ENCODE peak calls at places on chromosomes 3 and 15, in four cellular contexts. N is AG04450, V is Right ventricle myocardium superior, A is tibial artery. L is an unnamed sample.

GRCh38 chr15:48963524-48964113 is at the start of gene SHC4:
- DNase-seq in N (no peak), V (peak; percentile 75), A (peak; percentile 65), L (peak; percentile 69)

GRCh38 chr3:184234224-184234623 is 4.8 kb downstream of the VWA5B2 start:
- DNase-seq in N (peak; percentile 38), V (no peak), A (no peak), L (no peak)

GRCh38 chr3:71721721-71722157 is 3.5 kb downstream of the EIF4E3 start:
- DNase-seq in N (no peak), V (no peak), A (no peak), L (no peak)

GRCh38 chr3:126309162-126309561 is 48.0 kb downstream of the KLF15 start:
- DNase-seq in N (no peak), V (no peak), A (no peak), L (no peak)

GRCh38 chr15:68610825-68611224 is 32.0 kb downstream of the CORO2B start:
- DNase-seq in N (no peak), V (no peak), A (no peak), L (no peak)

GRCh38 chr3:190883973-190884832 is 21.7 kb upstream of the GMNC start:
- DNase-seq in N (peak; percentile 38), V (no peak), A (peak; percentile 31), L (peak; percentile 44)

GRCh38 chr3:8324727-8325126 is 176.9 kb upstream of the LMCD1 start:
- DNase-seq in N (no peak), V (peak; percentile 54), A (peak; percentile 21), L (no peak)

GRCh38 chr3:64399205-64399800 is 174.0 kb upstream of the PRICKLE2 start:
- DNase-seq in N (peak; percentile 18), V (no peak), A (no peak), L (peak; percentile 40)

GRCh38 chr3:196193738-196194541 is 17.3 kb downstream of the ZDHHC19 start:
- DNase-seq in N (no peak), V (peak; percentile 88), A (peak; percentile 51), L (no peak)

GRCh38 chr3:53787016-53787415 is 59.2 kb downstream of the CHDH start:
- DNase-seq in N (no peak), V (no peak), A (no peak), L (no peak)

GRCh38 chr3:107816082-107816481 is 274.7 kb downstream of the CD47 start:
- DNase-seq in N (no peak), V (no peak), A (no peak), L (no peak)

GRCh38 chr15:93830221-93830765 is 401.1 kb upstream of the MCTP2 start:
- DNase-seq in N (no peak), V (no peak), A (no peak), L (no peak)

GRCh38 chr15:48644498-48644826 is 1.0 kb downstream of the FBN1 start:
- DNase-seq in N (no peak), V (peak; percentile 70), A (peak; percentile 57), L (no peak)

GRCh38 chr3:13389378-13389777 is 30.7 kb downstream of the NUP210 start:
- DNase-seq in N (no peak), V (no peak), A (no peak), L (no peak)

GRCh38 chr15:37995461-37996347 is 61.3 kb downstream of the TMCO5A start:
- DNase-seq in N (peak; percentile 27), V (no peak), A (no peak), L (peak; percentile 39)

GRCh38 chr3:151895881-151896661 is 22.6 kb downstream of the SUCNR1 start:
- DNase-seq in N (no peak), V (no peak), A (no peak), L (no peak)

GRCh38 chr3:127915115-127915936 is at the start of gene KBTBD12:
- DNase-seq in N (no peak), V (peak; percentile 81), A (peak; percentile 43), L (no peak)

GRCh38 chr3:107662109-107662477 is 139.3 kb downstream of the BBX start:
- DNase-seq in N (no peak), V (no peak), A (peak; percentile 69), L (no peak)

GRCh38 chr3:125622381-125622788 is 27.1 kb upstream of the OSBPL11 start:
- DNase-seq in N (no peak), V (peak; percentile 70), A (peak; percentile 45), L (no peak)

GRCh38 chr3:163391407-163392181 is 1686.7 kb downstream of the SI start:
- DNase-seq in N (no peak), V (no peak), A (no peak), L (no peak)

GRCh38 chr3:126816956-126817777 is 113.1 kb downstream of the CHCHD6 start:
- DNase-seq in N (no peak), V (peak; percentile 55), A (no peak), L (no peak)

GRCh38 chr3:127786358-127787070 is 35.8 kb downstream of the MGLL start:
- DNase-seq in N (peak; percentile 43), V (peak; percentile 93), A (peak; percentile 70), L (peak; percentile 54)

GRCh38 chr3:19945405-19946290 is 1.2 kb upstream of the RAB5A start:
- DNase-seq in N (no peak), V (no peak), A (no peak), L (no peak)

GRCh38 chr3:9914559-9915251 is 2.2 kb upstream of the IL17RC start:
- DNase-seq in N (no peak), V (no peak), A (no peak), L (no peak)